ENCODE peak calls at places on chromosomes 12 and 14, in five cellular contexts. U is fibroblast of mammary gland; Z is Calu3; S is astrocyte of the spinal cord; E is CD4-positive, alpha-beta T cell. I is an unnamed sample.

GRCh38 chr12:89384050-89384749 is 31.9 kb upstream of the DUSP6 start:
- DNase-seq in U (peak; percentile 90), Z (peak; percentile 43), S (peak; percentile 82), E (no peak), I (no peak)

GRCh38 chr14:100117647-100118376 is 41.6 kb downstream of the DEGS2 start:
- DNase-seq in U (no peak), Z (no peak), S (no peak), E (no peak), I (no peak)

GRCh38 chr12:46159239-46159901 is 109.5 kb downstream of the SLC38A1 start:
- DNase-seq in U (no peak), Z (no peak), S (no peak), E (no peak), I (no peak)

GRCh38 chr12:131784909-131785762 is 43.1 kb upstream of the MMP17 start:
- DNase-seq in U (peak; percentile 41), Z (no peak), S (peak; percentile 70), E (no peak), I (no peak)

GRCh38 chr12:14768823-14769405 is 34.4 kb downstream of the WBP11 start:
- DNase-seq in U (peak; percentile 48), Z (no peak), S (peak; percentile 29), E (no peak), I (no peak)

GRCh38 chr12:109761631-109761950 is 48.0 kb downstream of the FAM222A start:
- DNase-seq in U (no peak), Z (no peak), S (no peak), E (no peak), I (no peak)

GRCh38 chr14:46574236-46574970 is 77.2 kb downstream of the RPL10L start:
- DNase-seq in U (peak; percentile 1), Z (no peak), S (peak; percentile 44), E (no peak), I (no peak)

GRCh38 chr14:66117600-66117999 is 368.6 kb upstream of the CCDC196 start:
- DNase-seq in U (peak; percentile 67), Z (peak; percentile 12), S (peak; percentile 67), E (no peak), I (no peak)

GRCh38 chr14:54796961-54797360 is 105.7 kb downstream of the GCH1 start:
- DNase-seq in U (peak; percentile 84), Z (no peak), S (peak; percentile 63), E (no peak), I (no peak)

GRCh38 chr12:120688527-120689071 is 1.6 kb downstream of the MLEC start:
- DNase-seq in U (peak; percentile 52), Z (peak; percentile 30), S (peak; percentile 56), E (no peak), I (no peak)

GRCh38 chr14:96001866-96002510 is 37.2 kb upstream of the C14orf132 start:
- DNase-seq in U (no peak), Z (no peak), S (peak; percentile 5), E (no peak), I (no peak)

GRCh38 chr14:56333361-56334279 is 215.4 kb downstream of the PELI2 start:
- DNase-seq in U (peak; percentile 87), Z (peak; percentile 10), S (peak; percentile 78), E (no peak), I (no peak)

DNA sequence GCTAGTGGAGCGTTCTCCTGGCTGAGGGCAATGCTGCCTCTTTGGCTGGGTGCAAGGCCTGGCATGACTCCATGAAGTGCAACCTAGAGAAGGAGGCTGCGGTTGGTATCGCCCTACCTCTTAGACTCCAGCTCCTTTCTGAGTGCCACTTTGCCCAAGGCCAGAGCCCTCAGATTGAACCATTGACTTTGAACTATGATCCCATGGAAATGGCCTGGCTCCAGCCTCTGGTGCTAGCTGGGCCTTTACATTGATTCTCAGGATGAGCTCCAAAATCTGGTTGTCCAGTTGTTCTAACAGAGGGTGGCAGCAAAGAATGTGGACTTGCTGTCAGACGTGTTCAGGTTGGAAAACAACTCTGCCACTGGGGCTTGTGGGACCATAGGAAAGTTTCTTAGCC is 16.1 kb upstream of the SMOC1 start:
- DNase-seq in U (no peak), Z (no peak), S (no peak), E (no peak), I (no peak)
- TF ChIP-seq CTCF in U (no peak), Z (no peak), S (no peak), E (no peak), I (no peak)

GRCh38 chr14:86462193-86462592 is 932.2 kb downstream of the FLRT2 start:
- DNase-seq in U (peak; percentile 26), Z (peak; percentile 11), S (peak; percentile 8), E (no peak), I (no peak)
- TF ChIP-seq CTCF in U (peak; percentile 36), Z (no peak), S (peak; percentile 47), E (no peak), I (no peak)

DNA sequence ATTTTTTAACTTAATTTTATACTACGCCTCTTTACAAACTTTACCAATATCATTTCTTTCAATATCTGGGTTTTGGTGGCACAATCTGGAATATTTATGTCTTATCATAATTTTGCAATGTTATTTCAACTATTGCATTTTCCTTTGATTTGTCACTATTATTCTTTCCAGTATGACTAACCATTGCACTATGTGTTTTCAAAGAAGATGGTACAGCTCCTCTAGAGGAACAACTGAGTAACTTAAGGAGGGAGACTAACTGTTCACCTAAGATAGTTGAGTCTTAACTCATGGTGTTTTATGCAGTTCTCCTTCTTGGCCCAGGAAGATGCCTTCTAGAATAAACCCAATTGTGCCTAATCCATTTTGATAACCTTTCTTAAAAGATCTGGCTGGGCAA is 60.5 kb upstream of the KIF21A start:
- DNase-seq in U (peak; percentile 71), Z (no peak), S (peak; percentile 39), E (no peak), I (no peak)
- TF ChIP-seq CTCF in U (peak; percentile 52), Z (no peak), S (peak; percentile 30), E (no peak), I (no peak)

GRCh38 chr14:90274019-90274418 is 17.7 kb downstream of the PSMC1 start:
- DNase-seq in U (no peak), Z (peak; percentile 12), S (no peak), E (no peak), I (no peak)
- TF ChIP-seq CTCF in U (peak; percentile 10), Z (no peak), S (peak; percentile 16), E (no peak), I (no peak)

DNA sequence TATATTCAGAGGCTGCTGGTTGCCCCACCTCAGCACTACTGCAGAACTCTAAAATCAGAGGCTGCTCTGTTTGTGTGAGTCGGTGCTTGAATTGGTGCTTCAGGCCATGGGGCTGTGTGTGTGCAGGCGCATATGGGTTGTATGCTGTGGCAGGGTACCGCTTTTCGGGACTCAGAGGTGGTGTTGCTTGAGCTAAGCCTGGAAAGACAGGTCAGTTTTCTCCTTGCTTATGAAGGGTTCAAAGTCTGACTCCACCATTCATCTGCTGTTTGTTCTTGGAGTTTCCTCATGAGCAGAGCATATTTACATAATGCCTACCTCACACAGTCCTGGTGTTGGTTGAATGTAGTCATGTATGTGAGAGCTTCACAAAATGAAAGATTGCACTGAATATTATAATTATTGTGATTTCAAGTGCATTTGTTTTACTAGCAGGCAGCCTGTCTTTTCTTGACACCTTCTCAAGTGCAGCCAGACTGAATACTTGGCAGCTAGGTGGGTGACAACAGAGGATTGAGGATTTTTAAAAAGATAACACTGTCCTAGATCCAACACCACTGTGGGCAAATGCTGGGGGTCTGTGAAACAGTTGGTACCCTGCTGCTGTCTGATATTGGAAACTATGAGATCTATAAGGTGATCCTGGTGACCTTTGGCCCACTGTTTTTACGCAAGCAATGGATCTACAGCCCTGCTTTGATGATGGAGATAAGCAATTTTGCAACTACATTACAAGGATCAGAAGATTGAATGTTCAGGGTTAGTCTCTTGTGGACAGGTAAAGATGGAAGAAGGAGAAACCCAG is 1.0 kb upstream of the ANG start:
- DNase-seq in U (no peak), Z (no peak), S (no peak), E (no peak), I (no peak)
- TF ChIP-seq CTCF in U (no peak), Z (no peak), S (no peak), E (no peak), I (no peak)

GRCh38 chr12:108065061-108065460 is 64.0 kb upstream of the WSCD2 start:
- DNase-seq in U (no peak), Z (no peak), S (no peak), E (no peak), I (no peak)

GRCh38 chr12:108060910-108061309 is 68.2 kb upstream of the WSCD2 start:
- DNase-seq in U (no peak), Z (no peak), S (no peak), E (no peak), I (no peak)

GRCh38 chr12:108060054-108060453 is 69.0 kb upstream of the WSCD2 start:
- DNase-seq in U (no peak), Z (no peak), S (no peak), E (no peak), I (no peak)

GRCh38 chr12:108066583-108067234 is 62.4 kb upstream of the WSCD2 start:
- DNase-seq in U (no peak), Z (no peak), S (no peak), E (no peak), I (no peak)

GRCh38 chr12:108063192-108063591 is 65.9 kb upstream of the WSCD2 start:
- DNase-seq in U (peak; percentile 17), Z (no peak), S (peak; percentile 1), E (no peak), I (no peak)
- TF ChIP-seq CTCF in U (peak; percentile 31), Z (peak; percentile 14), S (peak; percentile 7), E (no peak), I (no peak)

GRCh38 chr12:48781750-48782456 is 7.0 kb downstream of the ADCY6 start:
- DNase-seq in U (no peak), Z (no peak), S (no peak), E (no peak), I (no peak)

GRCh38 chr12:48779869-48780268 is 9.0 kb downstream of the ADCY6 start:
- DNase-seq in U (peak; percentile 77), Z (no peak), S (peak; percentile 78), E (no peak), I (no peak)

GRCh38 chr12:48783432-48783831 is 5.5 kb downstream of the ADCY6 start:
- DNase-seq in U (no peak), Z (no peak), S (no peak), E (no peak), I (no peak)

GRCh38 chr12:48780381-48781025 is 8.4 kb downstream of the ADCY6 start:
- DNase-seq in U (no peak), Z (no peak), S (no peak), E (no peak), I (no peak)

GRCh38 chr12:48782457-48783395 is 6.2 kb downstream of the ADCY6 start:
- DNase-seq in U (no peak), Z (no peak), S (no peak), E (no peak), I (no peak)
- TF ChIP-seq CTCF in U (no peak), Z (no peak), S (no peak), E (no peak), I (no peak)

I was measured in activated B cell treated with CpG ODN at 0.5 μM for 24 hours.